ENCODE peak calls at places on chromosomes 4 and X, in six cellular contexts. One of them, this sample, is unnamed.

GRCh38 chrX:135089126-135089525 is 31.2 kb downstream of the ETDB start:
- DNase-seq in T-helper 2 cell: no peak
- DNase-seq in fibroblast of the aortic adventitia: no peak
- DNase-seq in activated CD4-positive, alpha-beta T cell treated with anti-CD3 and anti-CD28 coated beads, Interleukin-2, amount 50 U/mL, for 24 hours: no peak
- DNase-seq in activated T-helper 1 cell treated with anti-CD3 and anti-CD28 coated beads, Interleukin-2, amount 50 U/mL, for 16 hours: no peak
- DNase-seq in AG09309: no peak
- DNase-seq in this sample: no peak

GRCh38 chrX:115535844-115536243 is 25.1 kb upstream of the PLS3 start:
- DNase-seq in T-helper 2 cell: no peak
- DNase-seq in activated T-helper 1 cell treated with anti-CD3 and anti-CD28 coated beads, Interleukin-2, amount 50 U/mL, for 16 hours: no peak
- DNase-seq in AG09309: no peak
- DNase-seq in fibroblast of the aortic adventitia: no peak
- DNase-seq in activated CD4-positive, alpha-beta T cell treated with anti-CD3 and anti-CD28 coated beads, Interleukin-2, amount 50 U/mL, for 24 hours: no peak
- DNase-seq in this sample: no peak

GRCh38 chr4:151991884-151992166 is 231.0 kb upstream of the GATB start:
- DNase-seq in AG09309: no peak
- DNase-seq in T-helper 2 cell: no peak
- DNase-seq in activated CD4-positive, alpha-beta T cell treated with anti-CD3 and anti-CD28 coated beads, Interleukin-2, amount 50 U/mL, for 24 hours: no peak
- DNase-seq in activated T-helper 1 cell treated with anti-CD3 and anti-CD28 coated beads, Interleukin-2, amount 50 U/mL, for 16 hours: no peak
- DNase-seq in fibroblast of the aortic adventitia: no peak
- DNase-seq in this sample: no peak

GRCh38 chr4:6125103-6125651 is 75.2 kb downstream of the JAKMIP1 start:
- DNase-seq in activated T-helper 1 cell treated with anti-CD3 and anti-CD28 coated beads, Interleukin-2, amount 50 U/mL, for 16 hours: no peak
- DNase-seq in activated CD4-positive, alpha-beta T cell treated with anti-CD3 and anti-CD28 coated beads, Interleukin-2, amount 50 U/mL, for 24 hours: no peak
- DNase-seq in AG09309: no peak
- DNase-seq in T-helper 2 cell: no peak
- DNase-seq in fibroblast of the aortic adventitia: no peak
- DNase-seq in this sample: no peak

GRCh38 chr4:102675142-102675541 is 85.6 kb downstream of the MANBA start:
- DNase-seq in fibroblast of the aortic adventitia: peak; percentile 12
- DNase-seq in AG09309: no peak
- DNase-seq in activated T-helper 1 cell treated with anti-CD3 and anti-CD28 coated beads, Interleukin-2, amount 50 U/mL, for 16 hours: no peak
- DNase-seq in T-helper 2 cell: no peak
- DNase-seq in activated CD4-positive, alpha-beta T cell treated with anti-CD3 and anti-CD28 coated beads, Interleukin-2, amount 50 U/mL, for 24 hours: no peak
- DNase-seq in this sample: no peak

GRCh38 chr4:173264960-173265281 is 69.2 kb downstream of the HMGB2 start:
- DNase-seq in activated T-helper 1 cell treated with anti-CD3 and anti-CD28 coated beads, Interleukin-2, amount 50 U/mL, for 16 hours: no peak
- DNase-seq in activated CD4-positive, alpha-beta T cell treated with anti-CD3 and anti-CD28 coated beads, Interleukin-2, amount 50 U/mL, for 24 hours: no peak
- DNase-seq in fibroblast of the aortic adventitia: no peak
- DNase-seq in AG09309: no peak
- DNase-seq in T-helper 2 cell: no peak
- DNase-seq in this sample: no peak

GRCh38 chrX:21873063-21873785 is 17.4 kb downstream of the YY2 start:
- DNase-seq in activated T-helper 1 cell treated with anti-CD3 and anti-CD28 coated beads, Interleukin-2, amount 50 U/mL, for 16 hours: no peak
- DNase-seq in T-helper 2 cell: no peak
- DNase-seq in activated CD4-positive, alpha-beta T cell treated with anti-CD3 and anti-CD28 coated beads, Interleukin-2, amount 50 U/mL, for 24 hours: no peak
- DNase-seq in fibroblast of the aortic adventitia: peak; percentile 48
- DNase-seq in AG09309: no peak
- DNase-seq in this sample: no peak

GRCh38 chr4:127622923-127623754 is 9.6 kb upstream of the INTU start:
- DNase-seq in AG09309: no peak
- DNase-seq in T-helper 2 cell: no peak
- DNase-seq in activated T-helper 1 cell treated with anti-CD3 and anti-CD28 coated beads, Interleukin-2, amount 50 U/mL, for 16 hours: no peak
- DNase-seq in fibroblast of the aortic adventitia: peak; percentile 2
- DNase-seq in activated CD4-positive, alpha-beta T cell treated with anti-CD3 and anti-CD28 coated beads, Interleukin-2, amount 50 U/mL, for 24 hours: no peak
- DNase-seq in this sample: no peak

GRCh38 chrX:47366051-47366722 is 4.2 kb upstream of the ZNF157 start:
- DNase-seq in activated CD4-positive, alpha-beta T cell treated with anti-CD3 and anti-CD28 coated beads, Interleukin-2, amount 50 U/mL, for 24 hours: peak; percentile 49
- DNase-seq in fibroblast of the aortic adventitia: peak; percentile 61
- DNase-seq in AG09309: no peak
- DNase-seq in T-helper 2 cell: peak; percentile 45
- DNase-seq in activated T-helper 1 cell treated with anti-CD3 and anti-CD28 coated beads, Interleukin-2, amount 50 U/mL, for 16 hours: peak; percentile 39
- DNase-seq in this sample: peak; percentile 33

GRCh38 chrX:109040057-109040456 is 303.7 kb upstream of the IRS4 start:
- DNase-seq in activated T-helper 1 cell treated with anti-CD3 and anti-CD28 coated beads, Interleukin-2, amount 50 U/mL, for 16 hours: no peak
- DNase-seq in AG09309: no peak
- DNase-seq in T-helper 2 cell: no peak
- DNase-seq in fibroblast of the aortic adventitia: no peak
- DNase-seq in activated CD4-positive, alpha-beta T cell treated with anti-CD3 and anti-CD28 coated beads, Interleukin-2, amount 50 U/mL, for 24 hours: no peak
- DNase-seq in this sample: no peak

GRCh38 chr4:53924333-53925049 is 139.9 kb downstream of the CHIC2 start:
- DNase-seq in activated T-helper 1 cell treated with anti-CD3 and anti-CD28 coated beads, Interleukin-2, amount 50 U/mL, for 16 hours: no peak
- DNase-seq in T-helper 2 cell: no peak
- DNase-seq in AG09309: no peak
- DNase-seq in fibroblast of the aortic adventitia: no peak
- DNase-seq in activated CD4-positive, alpha-beta T cell treated with anti-CD3 and anti-CD28 coated beads, Interleukin-2, amount 50 U/mL, for 24 hours: no peak
- DNase-seq in this sample: no peak

GRCh38 chrX:38985375-38985774 is 184.1 kb downstream of the MID1IP1 start:
- DNase-seq in activated CD4-positive, alpha-beta T cell treated with anti-CD3 and anti-CD28 coated beads, Interleukin-2, amount 50 U/mL, for 24 hours: no peak
- DNase-seq in fibroblast of the aortic adventitia: peak; percentile 20
- DNase-seq in activated T-helper 1 cell treated with anti-CD3 and anti-CD28 coated beads, Interleukin-2, amount 50 U/mL, for 16 hours: no peak
- DNase-seq in AG09309: no peak
- DNase-seq in T-helper 2 cell: no peak
- DNase-seq in this sample: no peak

GRCh38 chr4:184757810-184758209 is 23.9 kb upstream of the CENPU start:
- DNase-seq in AG09309: no peak
- DNase-seq in activated CD4-positive, alpha-beta T cell treated with anti-CD3 and anti-CD28 coated beads, Interleukin-2, amount 50 U/mL, for 24 hours: no peak
- DNase-seq in fibroblast of the aortic adventitia: peak; percentile 68
- DNase-seq in T-helper 2 cell: no peak
- DNase-seq in activated T-helper 1 cell treated with anti-CD3 and anti-CD28 coated beads, Interleukin-2, amount 50 U/mL, for 16 hours: no peak
- DNase-seq in this sample: no peak

GRCh38 chr4:793109-793861 is 32.6 kb downstream of the CPLX1 start:
- DNase-seq in fibroblast of the aortic adventitia: no peak
- DNase-seq in activated T-helper 1 cell treated with anti-CD3 and anti-CD28 coated beads, Interleukin-2, amount 50 U/mL, for 16 hours: no peak
- DNase-seq in AG09309: no peak
- DNase-seq in activated CD4-positive, alpha-beta T cell treated with anti-CD3 and anti-CD28 coated beads, Interleukin-2, amount 50 U/mL, for 24 hours: no peak
- DNase-seq in T-helper 2 cell: no peak
- DNase-seq in this sample: no peak

GRCh38 chrX:10615931-10616780 is 4.2 kb downstream of the MID1 start:
- DNase-seq in AG09309: no peak
- DNase-seq in T-helper 2 cell: no peak
- DNase-seq in activated CD4-positive, alpha-beta T cell treated with anti-CD3 and anti-CD28 coated beads, Interleukin-2, amount 50 U/mL, for 24 hours: no peak
- DNase-seq in fibroblast of the aortic adventitia: peak; percentile 68
- DNase-seq in activated T-helper 1 cell treated with anti-CD3 and anti-CD28 coated beads, Interleukin-2, amount 50 U/mL, for 16 hours: no peak
- DNase-seq in this sample: no peak

GRCh38 chr4:178356725-178357124 is 914.5 kb upstream of the AGA start:
- DNase-seq in fibroblast of the aortic adventitia: no peak
- DNase-seq in activated T-helper 1 cell treated with anti-CD3 and anti-CD28 coated beads, Interleukin-2, amount 50 U/mL, for 16 hours: no peak
- DNase-seq in activated CD4-positive, alpha-beta T cell treated with anti-CD3 and anti-CD28 coated beads, Interleukin-2, amount 50 U/mL, for 24 hours: no peak
- DNase-seq in T-helper 2 cell: no peak
- DNase-seq in AG09309: no peak
- DNase-seq in this sample: no peak

GRCh38 chrX:121886557-121886956 is 839.1 kb downstream of the GLUD2 start:
- DNase-seq in fibroblast of the aortic adventitia: no peak
- DNase-seq in AG09309: no peak
- DNase-seq in activated T-helper 1 cell treated with anti-CD3 and anti-CD28 coated beads, Interleukin-2, amount 50 U/mL, for 16 hours: no peak
- DNase-seq in T-helper 2 cell: no peak
- DNase-seq in activated CD4-positive, alpha-beta T cell treated with anti-CD3 and anti-CD28 coated beads, Interleukin-2, amount 50 U/mL, for 24 hours: no peak
- DNase-seq in this sample: no peak

GRCh38 chrX:2427147-2427546 is 73.6 kb downstream of the DHRSX start:
- DNase-seq in fibroblast of the aortic adventitia: no peak
- DNase-seq in T-helper 2 cell: no peak
- DNase-seq in AG09309: no peak
- DNase-seq in activated T-helper 1 cell treated with anti-CD3 and anti-CD28 coated beads, Interleukin-2, amount 50 U/mL, for 16 hours: no peak
- DNase-seq in activated CD4-positive, alpha-beta T cell treated with anti-CD3 and anti-CD28 coated beads, Interleukin-2, amount 50 U/mL, for 24 hours: no peak
- DNase-seq in this sample: no peak

GRCh38 chr4:125985856-125986255 is 671.1 kb downstream of the FAT4 start:
- DNase-seq in activated T-helper 1 cell treated with anti-CD3 and anti-CD28 coated beads, Interleukin-2, amount 50 U/mL, for 16 hours: no peak
- DNase-seq in T-helper 2 cell: no peak
- DNase-seq in AG09309: no peak
- DNase-seq in fibroblast of the aortic adventitia: no peak
- DNase-seq in activated CD4-positive, alpha-beta T cell treated with anti-CD3 and anti-CD28 coated beads, Interleukin-2, amount 50 U/mL, for 24 hours: no peak
- DNase-seq in this sample: no peak

GRCh38 chr4:187183826-187184225 is 460.2 kb upstream of the FAT1 start:
- DNase-seq in AG09309: no peak
- DNase-seq in T-helper 2 cell: no peak
- DNase-seq in fibroblast of the aortic adventitia: no peak
- DNase-seq in activated T-helper 1 cell treated with anti-CD3 and anti-CD28 coated beads, Interleukin-2, amount 50 U/mL, for 16 hours: no peak
- DNase-seq in activated CD4-positive, alpha-beta T cell treated with anti-CD3 and anti-CD28 coated beads, Interleukin-2, amount 50 U/mL, for 24 hours: no peak
- DNase-seq in this sample: no peak

GRCh38 chr4:168765726-168766125 is 244.3 kb downstream of the CBR4 start:
- DNase-seq in activated T-helper 1 cell treated with anti-CD3 and anti-CD28 coated beads, Interleukin-2, amount 50 U/mL, for 16 hours: no peak
- DNase-seq in T-helper 2 cell: no peak
- DNase-seq in AG09309: peak; percentile 14
- DNase-seq in activated CD4-positive, alpha-beta T cell treated with anti-CD3 and anti-CD28 coated beads, Interleukin-2, amount 50 U/mL, for 24 hours: no peak
- DNase-seq in fibroblast of the aortic adventitia: peak; percentile 97
- DNase-seq in this sample: no peak

GRCh38 chr4:14384824-14385223 is 617.5 kb upstream of the CPEB2 start:
- DNase-seq in fibroblast of the aortic adventitia: no peak
- DNase-seq in T-helper 2 cell: no peak
- DNase-seq in AG09309: no peak
- DNase-seq in activated CD4-positive, alpha-beta T cell treated with anti-CD3 and anti-CD28 coated beads, Interleukin-2, amount 50 U/mL, for 24 hours: no peak
- DNase-seq in activated T-helper 1 cell treated with anti-CD3 and anti-CD28 coated beads, Interleukin-2, amount 50 U/mL, for 16 hours: no peak
- DNase-seq in this sample: no peak

GRCh38 chr4:185031611-185032010 is 13.3 kb downstream of the HELT start:
- DNase-seq in T-helper 2 cell: no peak
- DNase-seq in activated T-helper 1 cell treated with anti-CD3 and anti-CD28 coated beads, Interleukin-2, amount 50 U/mL, for 16 hours: no peak
- DNase-seq in activated CD4-positive, alpha-beta T cell treated with anti-CD3 and anti-CD28 coated beads, Interleukin-2, amount 50 U/mL, for 24 hours: no peak
- DNase-seq in fibroblast of the aortic adventitia: no peak
- DNase-seq in AG09309: no peak
- DNase-seq in this sample: no peak

GRCh38 chrX:16639966-16640365 is 10.0 kb upstream of the S100G start:
- DNase-seq in AG09309: no peak
- DNase-seq in activated T-helper 1 cell treated with anti-CD3 and anti-CD28 coated beads, Interleukin-2, amount 50 U/mL, for 16 hours: no peak
- DNase-seq in activated CD4-positive, alpha-beta T cell treated with anti-CD3 and anti-CD28 coated beads, Interleukin-2, amount 50 U/mL, for 24 hours: no peak
- DNase-seq in fibroblast of the aortic adventitia: no peak
- DNase-seq in T-helper 2 cell: no peak
- DNase-seq in this sample: no peak

GRCh38 chrX:135421537-135421931 is 210 bp upstream of the SMIM10L2A start:
- DNase-seq in AG09309: no peak
- DNase-seq in fibroblast of the aortic adventitia: peak; percentile 31
- DNase-seq in T-helper 2 cell: peak; percentile 77
- DNase-seq in activated T-helper 1 cell treated with anti-CD3 and anti-CD28 coated beads, Interleukin-2, amount 50 U/mL, for 16 hours: peak; percentile 79
- DNase-seq in activated CD4-positive, alpha-beta T cell treated with anti-CD3 and anti-CD28 coated beads, Interleukin-2, amount 50 U/mL, for 24 hours: peak; percentile 80
- DNase-seq in this sample: peak; percentile 2

GRCh38 chr4:4818440-4819212 is 40.8 kb upstream of the MSX1 start:
- DNase-seq in activated CD4-positive, alpha-beta T cell treated with anti-CD3 and anti-CD28 coated beads, Interleukin-2, amount 50 U/mL, for 24 hours: no peak
- DNase-seq in fibroblast of the aortic adventitia: no peak
- DNase-seq in T-helper 2 cell: no peak
- DNase-seq in AG09309: no peak
- DNase-seq in activated T-helper 1 cell treated with anti-CD3 and anti-CD28 coated beads, Interleukin-2, amount 50 U/mL, for 16 hours: no peak
- DNase-seq in this sample: no peak

GRCh38 chr4:8502836-8503585 is 62.4 kb downstream of the TRMT44 start:
- DNase-seq in T-helper 2 cell: no peak
- DNase-seq in fibroblast of the aortic adventitia: peak; percentile 33
- DNase-seq in activated CD4-positive, alpha-beta T cell treated with anti-CD3 and anti-CD28 coated beads, Interleukin-2, amount 50 U/mL, for 24 hours: no peak
- DNase-seq in activated T-helper 1 cell treated with anti-CD3 and anti-CD28 coated beads, Interleukin-2, amount 50 U/mL, for 16 hours: no peak
- DNase-seq in AG09309: no peak
- DNase-seq in this sample: peak; percentile 17

GRCh38 chr4:107197121-107197520 is 161.0 kb upstream of the DKK2 start:
- DNase-seq in activated CD4-positive, alpha-beta T cell treated with anti-CD3 and anti-CD28 coated beads, Interleukin-2, amount 50 U/mL, for 24 hours: no peak
- DNase-seq in AG09309: no peak
- DNase-seq in activated T-helper 1 cell treated with anti-CD3 and anti-CD28 coated beads, Interleukin-2, amount 50 U/mL, for 16 hours: no peak
- DNase-seq in fibroblast of the aortic adventitia: no peak
- DNase-seq in T-helper 2 cell: no peak
- DNase-seq in this sample: no peak

GRCh38 chr4:175531405-175532091 is 280.5 kb downstream of the GPM6A start:
- DNase-seq in activated T-helper 1 cell treated with anti-CD3 and anti-CD28 coated beads, Interleukin-2, amount 50 U/mL, for 16 hours: no peak
- DNase-seq in activated CD4-positive, alpha-beta T cell treated with anti-CD3 and anti-CD28 coated beads, Interleukin-2, amount 50 U/mL, for 24 hours: no peak
- DNase-seq in fibroblast of the aortic adventitia: peak; percentile 78
- DNase-seq in T-helper 2 cell: no peak
- DNase-seq in AG09309: peak; percentile 51
- DNase-seq in this sample: peak; percentile 56

GRCh38 chr4:138301536-138301935 is 59.4 kb upstream of the SLC7A11 start:
- DNase-seq in T-helper 2 cell: no peak
- DNase-seq in activated CD4-positive, alpha-beta T cell treated with anti-CD3 and anti-CD28 coated beads, Interleukin-2, amount 50 U/mL, for 24 hours: no peak
- DNase-seq in AG09309: no peak
- DNase-seq in fibroblast of the aortic adventitia: no peak
- DNase-seq in activated T-helper 1 cell treated with anti-CD3 and anti-CD28 coated beads, Interleukin-2, amount 50 U/mL, for 16 hours: no peak
- DNase-seq in this sample: no peak

GRCh38 chr4:22676058-22676457 is 16.7 kb upstream of the GBA3 start:
- DNase-seq in fibroblast of the aortic adventitia: no peak
- DNase-seq in activated T-helper 1 cell treated with anti-CD3 and anti-CD28 coated beads, Interleukin-2, amount 50 U/mL, for 16 hours: no peak
- DNase-seq in activated CD4-positive, alpha-beta T cell treated with anti-CD3 and anti-CD28 coated beads, Interleukin-2, amount 50 U/mL, for 24 hours: no peak
- DNase-seq in T-helper 2 cell: no peak
- DNase-seq in AG09309: no peak
- DNase-seq in this sample: no peak

GRCh38 chr4:3825530-3825929 is 59.3 kb downstream of the ADRA2C start:
- DNase-seq in AG09309: no peak
- DNase-seq in fibroblast of the aortic adventitia: no peak
- DNase-seq in activated T-helper 1 cell treated with anti-CD3 and anti-CD28 coated beads, Interleukin-2, amount 50 U/mL, for 16 hours: no peak
- DNase-seq in T-helper 2 cell: no peak
- DNase-seq in activated CD4-positive, alpha-beta T cell treated with anti-CD3 and anti-CD28 coated beads, Interleukin-2, amount 50 U/mL, for 24 hours: no peak
- DNase-seq in this sample: no peak

GRCh38 chr4:101205878-101206277 is 141.4 kb downstream of the PPP3CA start:
- DNase-seq in activated T-helper 1 cell treated with anti-CD3 and anti-CD28 coated beads, Interleukin-2, amount 50 U/mL, for 16 hours: peak; percentile 5
- DNase-seq in activated CD4-positive, alpha-beta T cell treated with anti-CD3 and anti-CD28 coated beads, Interleukin-2, amount 50 U/mL, for 24 hours: peak; percentile 46
- DNase-seq in T-helper 2 cell: no peak
- DNase-seq in AG09309: no peak
- DNase-seq in fibroblast of the aortic adventitia: peak; percentile 47
- DNase-seq in this sample: no peak

This sample was measured in smooth muscle cell of the brain vasculature.